ENCODE peak calls at places on chromosome 21, in six cellular contexts. Z is T-helper 2 cell; O is HTR-8/SVneo; S is activated CD4-positive, alpha-beta T cell treated with anti-CD3 and anti-CD28 coated beads, Interleukin-2, amount 50 U/mL, for 4 hours; I is MV-4-11; G is NCI-H345. U is an unnamed sample.

GRCh38 chr21:42097860-42098259 is 26.7 kb downstream of the UMODL1 start:
- DNase-seq in S (no peak), O (peak; percentile 94), G (peak; percentile 75), Z (no peak), I (peak; percentile 84), U (peak; percentile 93)

GRCh38 chr21:38342734-38343133 is 85.9 kb downstream of the KCNJ15 start:
- DNase-seq in Z (no peak), O (no peak), G (no peak), S (no peak), I (no peak), U (no peak)

GRCh38 chr21:44426663-44427191 is 28.6 kb upstream of the LRRC3 start:
- DNase-seq in O (no peak), I (no peak), S (no peak), Z (no peak), G (no peak), U (no peak)

GRCh38 chr21:15010645-15011044 is 54.2 kb downstream of the NRIP1 start:
- DNase-seq in Z (no peak), I (no peak), O (no peak), S (no peak), G (no peak), U (no peak)

GRCh38 chr21:15455819-15456462 is 273.8 kb upstream of the USP25 start:
- DNase-seq in G (no peak), I (no peak), O (no peak), S (no peak), Z (no peak), U (no peak)

GRCh38 chr21:42202321-42202720 is 16.6 kb upstream of the ABCG1 start:
- DNase-seq in I (no peak), S (no peak), O (no peak), Z (no peak), G (no peak), U (no peak)

GRCh38 chr21:41630917-41631316 is 123.0 kb upstream of the TMPRSS2 start:
- DNase-seq in Z (no peak), O (no peak), I (no peak), G (no peak), S (no peak), U (no peak)

GRCh38 chr21:42674351-42674940 is 21.0 kb downstream of the PDE9A start:
- DNase-seq in Z (no peak), I (no peak), O (no peak), S (no peak), G (peak; percentile 59), U (no peak)

GRCh38 chr21:41438425-41439113 is 12.5 kb downstream of the MX1 start:
- DNase-seq in Z (no peak), I (no peak), S (no peak), G (no peak), O (no peak), U (no peak)

GRCh38 chr21:19123525-19123924 is 719.9 kb upstream of the TMPRSS15 start:
- DNase-seq in Z (no peak), S (no peak), O (no peak), I (no peak), G (no peak), U (no peak)

GRCh38 chr21:29105218-29105617 is 25.2 kb upstream of the MAP3K7CL start:
- DNase-seq in G (no peak), Z (no peak), O (peak; percentile 40), I (no peak), S (no peak), U (peak; percentile 19)

GRCh38 chr21:25891596-25891995 is 156.8 kb downstream of the GABPA start:
- DNase-seq in S (peak; percentile 2), G (no peak), I (no peak), O (no peak), Z (no peak), U (no peak)

GRCh38 chr21:33783173-33783572 is 132.4 kb downstream of the ATP5PO start:
- DNase-seq in G (no peak), I (no peak), O (no peak), S (no peak), Z (no peak), U (no peak)

GRCh38 chr21:15152591-15152990 is 87.8 kb upstream of the NRIP1 start:
- DNase-seq in I (peak; percentile 16), G (no peak), Z (no peak), S (no peak), O (no peak), U (no peak)

GRCh38 chr21:31923756-31924155 is 50.9 kb downstream of the HUNK start:
- DNase-seq in I (no peak), G (no peak), S (no peak), Z (no peak), O (no peak), U (no peak)

GRCh38 chr21:39086547-39086946 is 96.7 kb downstream of the PSMG1 start:
- DNase-seq in O (no peak), G (no peak), S (no peak), I (no peak), Z (no peak), U (no peak)

GRCh38 chr21:33817663-33818433 is 97.8 kb downstream of the ATP5PO start:
- DNase-seq in I (peak; percentile 23), S (no peak), O (no peak), Z (no peak), G (peak; percentile 96), U (peak; percentile 18)

GRCh38 chr21:17402885-17403477 is 109.9 kb upstream of the CXADR start:
- DNase-seq in S (no peak), O (no peak), I (peak; percentile 95), Z (no peak), G (no peak), U (no peak)

GRCh38 chr21:41069305-41069642 is 98.7 kb upstream of the BACE2 start:
- DNase-seq in S (no peak), O (no peak), Z (no peak), G (no peak), I (no peak), U (no peak)

GRCh38 chr21:37509802-37510393 is 143.3 kb downstream of the DYRK1A start:
- DNase-seq in Z (no peak), S (no peak), I (no peak), O (no peak), G (no peak), U (no peak)